ENCODE peak calls at places on chromosomes 5 and 9, in four cellular contexts. One of them, this sample, is unnamed.

GRCh38 chr5:33808699-33809098 is 83.1 kb downstream of the ADAMTS12 start:
- DNase-seq in stomach: no peak
- DNase-seq in A549: no peak
- DNase-seq in NT2/D1: no peak
- DNase-seq in this sample: no peak

GRCh38 chr5:169272731-169273401 is 28.1 kb downstream of the SLIT3 start:
- DNase-seq in NT2/D1: no peak
- DNase-seq in A549: no peak
- DNase-seq in stomach: no peak
- DNase-seq in this sample: no peak

GRCh38 chr5:38072295-38072694 is 186.1 kb upstream of the EGFLAM start:
- DNase-seq in stomach: no peak
- DNase-seq in NT2/D1: no peak
- DNase-seq in A549: no peak
- DNase-seq in this sample: no peak

GRCh38 chr5:28914302-28914701 is 1875.9 kb upstream of the CDH9 start:
- DNase-seq in stomach: no peak
- DNase-seq in A549: no peak
- DNase-seq in NT2/D1: no peak
- DNase-seq in this sample: no peak

GRCh38 chr5:179373101-179373934 is 28.1 kb upstream of the ADAMTS2 start:
- DNase-seq in NT2/D1: no peak
- DNase-seq in A549: no peak
- DNase-seq in stomach: no peak
- DNase-seq in this sample: no peak

GRCh38 chr5:107887181-107887580 is 216.4 kb upstream of the EFNA5 start:
- DNase-seq in NT2/D1: no peak
- DNase-seq in A549: no peak
- DNase-seq in stomach: no peak
- DNase-seq in this sample: no peak

GRCh38 chr5:51380603-51381207 is 2.5 kb upstream of the ISL1 start:
- DNase-seq in NT2/D1: no peak
- DNase-seq in A549: no peak
- DNase-seq in stomach: peak; percentile 41
- DNase-seq in this sample: no peak

GRCh38 chr9:96884443-96884842 is 30.1 kb upstream of the ZNF782 start:
- DNase-seq in stomach: peak; percentile 47
- DNase-seq in NT2/D1: no peak
- DNase-seq in A549: peak; percentile 45
- DNase-seq in this sample: peak; percentile 40

GRCh38 chr9:89219637-89220036 is 41.0 kb upstream of the SHC3 start:
- DNase-seq in stomach: no peak
- DNase-seq in A549: no peak
- DNase-seq in NT2/D1: no peak
- DNase-seq in this sample: no peak

GRCh38 chr5:33994845-33995244 is 10.4 kb upstream of the SLC45A2 start:
- DNase-seq in NT2/D1: no peak
- DNase-seq in stomach: no peak
- DNase-seq in A549: no peak
- DNase-seq in this sample: no peak

GRCh38 chr9:115531410-115532130 is 413.6 kb upstream of the TNC start:
- DNase-seq in stomach: no peak
- DNase-seq in A549: no peak
- DNase-seq in NT2/D1: no peak
- DNase-seq in this sample: no peak

GRCh38 chr9:131555841-131556673 is 10.7 kb downstream of the PRRT1B start:
- DNase-seq in NT2/D1: no peak
- DNase-seq in A549: no peak
- DNase-seq in stomach: no peak
- DNase-seq in this sample: no peak

GRCh38 chr5:10393491-10393890 is 40.0 kb downstream of the MARCHF6 start:
- DNase-seq in A549: no peak
- DNase-seq in stomach: no peak
- DNase-seq in NT2/D1: no peak
- DNase-seq in this sample: no peak

GRCh38 chr9:79542735-79543504 is 28.8 kb upstream of the TLE4 start:
- DNase-seq in stomach: no peak
- DNase-seq in A549: no peak
- DNase-seq in NT2/D1: no peak
- DNase-seq in this sample: no peak

GRCh38 chr9:21317956-21318923 is 13.1 kb upstream of the IFNA5 start:
- DNase-seq in stomach: peak; percentile 45
- DNase-seq in A549: peak; percentile 58
- DNase-seq in NT2/D1: no peak
- DNase-seq in this sample: peak; percentile 47

GRCh38 chr5:168218746-168219145 is 72.7 kb upstream of the WWC1 start:
- DNase-seq in stomach: no peak
- DNase-seq in NT2/D1: no peak
- DNase-seq in A549: no peak
- DNase-seq in this sample: no peak

GRCh38 chr5:149450199-149450598 is 71.1 kb upstream of the IL17B start:
- DNase-seq in A549: no peak
- DNase-seq in stomach: peak; percentile 74
- DNase-seq in NT2/D1: no peak
- DNase-seq in this sample: peak; percentile 55

GRCh38 chr9:131875828-131876485 is 136.1 kb upstream of the RAPGEF1 start:
- DNase-seq in A549: no peak
- DNase-seq in NT2/D1: no peak
- DNase-seq in stomach: no peak
- DNase-seq in this sample: no peak

GRCh38 chr9:114777841-114778240 is 28.0 kb downstream of the TNFSF15 start:
- DNase-seq in stomach: no peak
- DNase-seq in A549: peak; percentile 16
- DNase-seq in NT2/D1: no peak
- DNase-seq in this sample: no peak

GRCh38 chr9:27355166-27355565 is 58.2 kb upstream of the EQTN start:
- DNase-seq in NT2/D1: no peak
- DNase-seq in A549: no peak
- DNase-seq in stomach: no peak
- DNase-seq in this sample: no peak

GRCh38 chr5:95352686-95353085 is 38.5 kb upstream of the FAM81B start:
- DNase-seq in A549: no peak
- DNase-seq in stomach: no peak
- DNase-seq in NT2/D1: no peak
- DNase-seq in this sample: no peak

GRCh38 chr5:74622122-74622521 is 18.4 kb downstream of the ENC1 start:
- DNase-seq in stomach: no peak
- DNase-seq in NT2/D1: no peak
- DNase-seq in A549: no peak
- DNase-seq in this sample: no peak

GRCh38 chr5:11588803-11589202 is 315.4 kb downstream of the CTNND2 start:
- DNase-seq in NT2/D1: peak; percentile 43
- DNase-seq in stomach: no peak
- DNase-seq in A549: no peak
- DNase-seq in this sample: no peak

GRCh38 chr9:87816041-87816440 is 66.6 kb upstream of the SPATA31E1 start:
- DNase-seq in stomach: no peak
- DNase-seq in NT2/D1: no peak
- DNase-seq in A549: no peak
- DNase-seq in this sample: no peak

DNA sequence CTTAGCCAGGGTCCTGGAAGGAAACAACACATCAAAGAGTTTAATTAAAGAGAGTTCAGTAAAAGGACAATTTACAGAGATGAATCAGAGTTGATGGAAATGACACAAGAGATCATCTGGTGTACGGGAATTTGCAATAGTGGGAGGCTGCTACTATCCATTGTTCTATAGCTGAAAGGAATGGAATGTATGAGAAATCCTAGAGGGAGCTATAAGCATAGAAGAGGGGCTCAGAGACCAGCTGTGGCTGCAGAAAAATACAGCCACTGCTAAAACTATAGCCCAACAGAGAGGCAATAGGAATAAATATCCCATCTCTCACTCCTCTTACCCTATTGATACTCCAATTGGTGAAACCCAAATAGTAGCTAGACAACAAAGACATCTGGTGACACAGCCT is 393.6 kb upstream of the SMC2 start:
- DNase-seq in A549: no peak
- DNase-seq in stomach: no peak
- DNase-seq in NT2/D1: no peak
- DNase-seq in this sample: no peak
- H3K4me1 ChIP-seq in A549: no peaks in the 10 kb centered on the region
- H3K4me1 ChIP-seq in stomach: no peaks in the 10 kb centered on the region
- H3K4me1 ChIP-seq in NT2/D1: no peaks in the 10 kb centered on the region
- H3K4me1 ChIP-seq in this sample: no peaks in the 10 kb centered on the region

GRCh38 chr5:119074419-119074818 is 3.5 kb downstream of the DMXL1 start:
- DNase-seq in stomach: no peak
- DNase-seq in NT2/D1: no peak
- DNase-seq in A549: no peak
- DNase-seq in this sample: no peak

GRCh38 chr5:119070578-119070827 is 384 bp upstream of the DMXL1 start:
- DNase-seq in NT2/D1: peak; percentile 66
- DNase-seq in stomach: no peak
- DNase-seq in A549: no peak
- DNase-seq in this sample: peak; percentile 93

GRCh38 chr5:119070828-119071572 is at the start of gene DMXL1:
- DNase-seq in NT2/D1: peak; percentile 93
- DNase-seq in stomach: peak; percentile 99
- DNase-seq in A549: peak; percentile 99
- DNase-seq in this sample: peak; percentile 100

GRCh38 chr5:119071573-119071874 is 637 bp downstream of the DMXL1 start:
- DNase-seq in A549: no peak
- DNase-seq in NT2/D1: no peak
- DNase-seq in stomach: no peak
- DNase-seq in this sample: no peak

DNA sequence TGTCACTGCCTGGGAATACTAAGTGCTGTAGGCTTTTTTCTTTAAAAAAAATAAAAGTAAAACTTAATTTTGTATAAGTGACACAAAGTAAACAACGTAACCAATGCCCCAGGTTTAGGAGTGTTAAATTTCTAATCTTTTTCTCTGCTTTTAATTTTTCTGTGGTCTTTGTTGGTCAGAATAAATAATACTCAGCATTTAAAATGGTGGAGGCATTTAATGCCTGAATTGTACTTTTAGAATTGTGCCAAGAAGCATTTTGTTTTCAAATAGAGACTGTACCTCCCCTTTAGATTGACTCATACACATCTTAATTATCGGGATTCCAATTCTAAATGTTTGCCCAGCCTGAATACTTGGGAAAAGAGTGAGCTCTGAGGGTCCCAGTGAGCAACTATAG is 1.6 kb downstream of the DMXL1 start:
- DNase-seq in NT2/D1: no peak
- DNase-seq in stomach: no peak
- DNase-seq in A549: no peak
- DNase-seq in this sample: no peak
- H3K4me1 ChIP-seq in NT2/D1: no peaks in the 10 kb centered on the region
- H3K4me1 ChIP-seq in stomach: peaks cover 51% of the 10 kb centered on the region
- H3K4me1 ChIP-seq in A549: peaks cover 19% of the 10 kb centered on the region
- H3K4me1 ChIP-seq in this sample: no peaks in the 10 kb centered on the region

GRCh38 chr9:109904666-109905065 is 124.7 kb downstream of the PALM2AKAP2 start:
- DNase-seq in NT2/D1: no peak
- DNase-seq in stomach: no peak
- DNase-seq in A549: no peak
- DNase-seq in this sample: no peak
- H3K4me1 ChIP-seq in NT2/D1: no peaks in the 10 kb centered on the region
- H3K4me1 ChIP-seq in stomach: peaks cover 5% of the 10 kb centered on the region
- H3K4me1 ChIP-seq in A549: peaks cover 3% of the 10 kb centered on the region
- H3K4me1 ChIP-seq in this sample: peaks cover 13% of the 10 kb centered on the region

GRCh38 chr5:39167973-39168345 is 51.4 kb downstream of the FYB1 start:
- DNase-seq in stomach: no peak
- DNase-seq in NT2/D1: no peak
- DNase-seq in A549: no peak
- DNase-seq in this sample: no peak
- H3K4me1 ChIP-seq in stomach: no peaks in the 10 kb centered on the region
- H3K4me1 ChIP-seq in NT2/D1: no peaks in the 10 kb centered on the region
- H3K4me1 ChIP-seq in A549: peaks cover 15% of the 10 kb centered on the region
- H3K4me1 ChIP-seq in this sample: no peaks in the 10 kb centered on the region

DNA sequence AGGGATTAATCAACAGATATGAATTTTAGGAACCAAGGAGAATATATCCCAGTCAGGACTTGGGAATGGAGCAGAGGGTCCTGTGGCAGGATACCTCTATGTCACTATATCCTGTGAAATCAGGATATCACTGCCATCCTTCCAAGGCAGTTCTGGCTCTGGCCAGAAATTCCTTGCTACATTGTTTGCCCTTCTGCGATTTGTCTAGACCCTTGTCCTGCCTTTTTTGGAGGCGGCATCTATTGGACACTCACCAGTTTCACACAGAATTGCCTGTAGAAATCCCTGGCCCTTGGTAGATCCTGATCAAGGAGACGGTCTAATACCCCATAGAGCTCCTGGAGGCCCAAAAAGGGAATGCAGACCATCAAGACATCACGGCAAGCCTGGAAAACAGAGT is 71.2 kb downstream of the MROH2B start:
- DNase-seq in stomach: no peak
- DNase-seq in NT2/D1: no peak
- DNase-seq in A549: no peak
- DNase-seq in this sample: no peak
- H3K4me1 ChIP-seq in stomach: no peaks in the 10 kb centered on the region
- H3K4me1 ChIP-seq in NT2/D1: no peaks in the 10 kb centered on the region
- H3K4me1 ChIP-seq in A549: no peaks in the 10 kb centered on the region
- H3K4me1 ChIP-seq in this sample: no peaks in the 10 kb centered on the region

GRCh38 chr5:172571413-172571812 is 69.7 kb upstream of the NEURL1B start:
- DNase-seq in stomach: no peak
- DNase-seq in A549: no peak
- DNase-seq in NT2/D1: no peak
- DNase-seq in this sample: no peak

GRCh38 chr5:172571892-172572291 is 69.2 kb upstream of the NEURL1B start:
- DNase-seq in NT2/D1: no peak
- DNase-seq in A549: no peak
- DNase-seq in stomach: no peak
- DNase-seq in this sample: no peak

GRCh38 chr5:172572440-172572839 is 68.6 kb upstream of the NEURL1B start:
- DNase-seq in stomach: no peak
- DNase-seq in NT2/D1: no peak
- DNase-seq in A549: no peak
- DNase-seq in this sample: no peak

GRCh38 chr5:172569862-172570558 is 71.1 kb upstream of the NEURL1B start:
- DNase-seq in A549: no peak
- DNase-seq in stomach: no peak
- DNase-seq in NT2/D1: no peak
- DNase-seq in this sample: peak; percentile 61

DNA sequence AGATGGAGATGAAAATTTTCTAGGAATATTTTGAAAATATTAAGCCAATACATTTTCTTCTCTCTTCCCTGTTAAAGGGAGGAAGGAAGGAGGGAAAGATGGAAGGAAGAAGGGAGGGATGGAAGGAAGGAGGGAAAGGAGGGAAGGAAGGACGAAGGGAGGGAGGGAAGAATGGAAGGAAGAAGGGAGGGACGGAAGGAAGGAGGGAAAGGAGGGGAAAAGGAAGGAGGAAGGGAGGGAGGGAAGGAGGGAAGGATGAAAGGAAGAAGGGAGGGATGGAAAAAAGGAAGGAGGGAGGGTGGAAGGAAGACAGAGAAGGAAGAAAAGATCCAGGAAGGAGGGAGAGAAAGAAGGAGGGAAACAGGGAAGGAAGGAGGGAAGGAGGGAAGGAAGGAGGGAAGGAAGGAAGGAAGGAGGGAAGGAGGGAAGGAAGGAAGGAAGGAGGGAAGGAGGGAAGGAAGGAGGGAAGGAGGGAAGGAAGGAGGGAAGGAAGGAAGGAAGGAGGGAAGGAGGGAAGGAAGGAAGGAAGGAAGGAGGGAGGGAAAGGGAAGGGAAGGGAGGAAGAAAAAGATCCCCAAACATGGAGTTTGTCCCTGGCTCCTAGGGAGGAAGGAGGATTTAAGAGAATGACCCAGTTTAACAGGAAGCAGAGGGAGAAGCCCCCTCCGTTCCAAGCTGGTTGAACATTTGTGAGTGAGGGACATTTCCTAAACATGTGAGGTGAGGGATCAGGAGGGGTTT is 70.3 kb upstream of the NEURL1B start:
- DNase-seq in A549: no peak
- DNase-seq in NT2/D1: no peak
- DNase-seq in stomach: no peak
- DNase-seq in this sample: no peak
- H3K4me1 ChIP-seq in A549: no peaks in the 10 kb centered on the region
- H3K4me1 ChIP-seq in NT2/D1: peaks cover 24% of the 10 kb centered on the region
- H3K4me1 ChIP-seq in stomach: no peaks in the 10 kb centered on the region
- H3K4me1 ChIP-seq in this sample: no peaks in the 10 kb centered on the region

This sample was measured in colonic mucosa.